ENCODE peak calls at places on chromosomes 2 and 18, in six cellular contexts. L is H1, X is K562, D is HCT116, Z is GM12878, U is HepG2. Q is an unnamed sample.

GRCh38 chr2:102463160-102463559 is 9.9 kb upstream of the SLC9A4 start:
- DNase-seq in D (no peak), U (no peak), X (no peak), Z (no peak), L (no peak), Q (no peak)

GRCh38 chr2:53740170-53740569 is 27.4 kb upstream of the CHAC2 start:
- DNase-seq in X (no peak), Z (no peak), U (peak), L (no peak), D (peak), Q (peak)

GRCh38 chr18:62420513-62421209 is 95.6 kb downstream of the TNFRSF11A start:
- DNase-seq in X (peak), L (no peak), D (no peak), Z (peak), U (peak), Q (peak)

GRCh38 chr2:167953790-167954189 is 293.6 kb downstream of the STK39 start:
- DNase-seq in D (no peak), Z (no peak), U (no peak), L (no peak), X (no peak), Q (no peak)

GRCh38 chr18:59094569-59094968 is 45.1 kb upstream of the SEC11C start:
- DNase-seq in U (no peak), L (no peak), Z (no peak), D (no peak), X (no peak), Q (no peak)

GRCh38 chr18:12520442-12520992 is 112.8 kb downstream of the PRELID3A start:
- DNase-seq in L (no peak), Z (no peak), X (no peak), D (no peak), U (no peak), Q (no peak)

GRCh38 chr2:8061219-8061618 is 620.6 kb upstream of the ID2 start:
- DNase-seq in X (no peak), D (no peak), L (no peak), U (peak), Z (no peak), Q (no peak)

GRCh38 chr2:238290079-238290478 is 1.7 kb upstream of the PER2 start:
- DNase-seq in L (no peak), X (peak), D (peak), U (peak), Z (no peak), Q (no peak)

GRCh38 chr18:6106116-6106645 is 210.9 kb upstream of the TMEM200C start:
- DNase-seq in D (no peak), U (no peak), Z (no peak), L (no peak), X (no peak), Q (no peak)

GRCh38 chr2:43414586-43415125 is 181.2 kb downstream of the THADA start:
- DNase-seq in X (no peak), D (no peak), Z (no peak), L (no peak), U (no peak), Q (no peak)

GRCh38 chr2:5093056-5093455 is 599.1 kb upstream of the SOX11 start:
- DNase-seq in X (no peak), Z (no peak), L (no peak), D (no peak), U (no peak), Q (no peak)

GRCh38 chr2:160397530-160397865 is 96.1 kb downstream of the RBMS1 start:
- DNase-seq in D (peak), X (no peak), U (no peak), Z (no peak), L (no peak), Q (no peak)

GRCh38 chr2:98736464-98736889 is 5.5 kb upstream of the MGAT4A start:
- DNase-seq in X (no peak), L (no peak), Z (no peak), U (peak), D (no peak), Q (no peak)

DNA sequence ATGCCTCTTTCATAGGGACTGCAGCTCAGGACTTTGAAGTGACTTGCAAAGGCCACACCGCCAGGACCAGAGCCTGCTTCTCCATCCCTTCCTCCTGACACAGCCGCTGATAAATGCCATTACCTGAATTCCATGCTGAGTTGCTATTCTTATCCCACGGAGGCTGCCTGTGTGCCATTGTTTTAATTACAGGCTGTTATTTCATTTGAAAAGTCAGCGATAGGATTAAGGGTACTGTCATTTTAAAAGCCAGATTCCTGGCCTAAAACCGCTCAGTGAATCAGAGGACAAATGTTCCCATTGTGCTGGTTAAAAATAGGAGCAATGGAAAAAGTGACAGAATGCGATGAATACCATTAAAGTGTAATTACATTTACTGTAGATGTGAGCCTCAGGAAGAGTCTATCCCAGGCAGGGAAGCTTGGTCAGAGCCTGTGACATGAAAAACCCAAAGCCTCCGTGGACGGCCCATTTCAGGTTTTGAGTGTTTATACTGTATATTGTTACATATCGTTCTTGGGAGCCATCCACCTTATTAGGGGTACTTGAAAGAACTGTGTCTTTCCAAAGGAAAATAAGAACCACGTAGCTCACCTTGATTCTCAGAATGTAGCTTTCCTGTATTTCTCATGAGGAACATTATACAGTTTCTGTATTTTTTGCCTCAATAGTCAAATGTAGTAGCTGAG is 41.3 kb downstream of the PDCL3 start:
- DNase-seq in U (no peak), X (no peak), Z (no peak), L (no peak), D (no peak), Q (no peak)
- TF ChIP-seq JUND in U (no peak), X (no peak), Z (no peak), L (no peak), D (no peak), Q (no peak)

DNA sequence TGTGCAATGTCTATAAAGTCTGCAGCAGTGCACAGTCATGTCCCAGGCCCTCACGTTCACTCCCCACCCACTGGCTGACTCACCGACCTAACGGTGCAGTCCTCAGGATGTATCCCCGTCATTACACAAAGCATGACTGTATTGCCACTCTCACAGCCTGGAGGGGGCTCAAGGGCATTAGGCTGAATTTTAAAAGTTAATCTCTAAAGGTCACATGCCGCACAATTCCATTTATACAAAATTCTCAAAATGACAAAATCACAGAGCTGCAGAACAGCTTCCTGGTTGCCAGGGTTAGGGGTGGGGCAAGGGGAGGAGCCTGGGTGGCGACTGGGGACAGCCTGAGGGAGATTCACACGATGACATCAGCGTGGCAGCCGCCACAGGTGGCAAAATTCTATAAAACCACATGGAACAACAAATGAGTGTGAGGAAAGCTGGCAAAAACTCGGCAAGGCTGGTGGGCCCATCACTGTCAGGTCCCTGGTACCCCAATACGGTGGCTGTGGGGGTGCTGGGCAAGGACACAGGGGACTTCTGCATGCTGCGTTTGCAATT is 97.6 kb downstream of the NDUFA10 start:
- DNase-seq in D (peak), L (no peak), U (peak), Z (no peak), X (peak), Q (peak)
- TF ChIP-seq JUND in D (peak), L (no peak), U (no peak), Z (no peak), X (peak), Q (no peak)

GRCh38 chr2:109616184-109616583 is 2.0 kb downstream of the SOWAHC start:
- DNase-seq in D (no peak), U (no peak), X (no peak), Z (no peak), L (no peak), Q (no peak)

GRCh38 chr2:109615637-109616144 is 1.5 kb downstream of the SOWAHC start:
- DNase-seq in X (no peak), Z (no peak), D (no peak), U (peak), L (peak), Q (no peak)

GRCh38 chr2:109612991-109613921 is 510 bp downstream of the SEPTIN10 start:
- DNase-seq in U (peak), Z (no peak), D (no peak), X (no peak), L (no peak), Q (no peak)

GRCh38 chr2:109613922-109614714 is at the start of the genes SEPTIN10 and SOWAHC:
- DNase-seq in X (peak), L (peak), D (peak), U (peak), Z (peak), Q (peak)

GRCh38 chr2:109614715-109615636 is 812 bp downstream of the SOWAHC start:
- DNase-seq in U (no peak), L (peak), Z (no peak), D (no peak), X (no peak), Q (peak)
- TF ChIP-seq JUND in U (peak), L (no peak), Z (no peak), D (no peak), X (no peak), Q (no peak)

DNA sequence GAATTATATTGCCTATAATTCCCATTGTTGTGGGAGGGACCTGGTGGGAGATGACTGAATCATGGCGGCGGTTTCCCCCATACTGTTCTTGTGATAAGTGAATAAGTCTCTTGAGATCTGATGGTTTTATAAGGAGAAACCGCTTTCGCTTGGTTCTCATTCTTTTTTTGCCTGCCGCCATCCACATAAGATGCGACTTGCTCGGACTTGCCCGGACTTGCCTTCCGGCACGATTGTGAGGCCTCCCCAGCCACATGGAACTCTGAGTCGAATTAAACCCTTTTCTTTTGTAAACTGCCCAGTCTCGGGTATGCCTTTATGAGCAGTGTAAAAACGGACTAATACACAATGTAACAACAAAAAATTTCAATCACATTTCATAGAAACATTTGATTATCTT is 115.8 kb downstream of the C2orf74 start:
- DNase-seq in L (no peak), Z (no peak), X (no peak), D (no peak), U (no peak), Q (no peak)
- TF ChIP-seq JUND in L (no peak), Z (no peak), X (no peak), D (no peak), U (no peak), Q (no peak)